ENCODE peak calls at places on chromosome 15, in nine cellular contexts. U, Q, S, Z, C, K, Y, D and X are unnamed samples.
A peak's percentile ranks its signal among the peaks of the same experiment; 100 is the strongest.

GRCh38 chr15:40471105-40471777 is 457 bp downstream of the CHST14 start:
- DNase-seq in S (no peak), D (peak; percentile 9), Y (peak; percentile 32), C (no peak), U (no peak), Q (no peak), Z (no peak), K (peak; percentile 36), X (peak; percentile 63)

GRCh38 chr15:66836476-66837030 is 134.5 kb downstream of the SMAD6 start:
- DNase-seq in D (no peak), C (no peak), Z (no peak), S (no peak), Y (no peak), Q (no peak), U (no peak), K (no peak), X (no peak)

GRCh38 chr15:55791576-55792400 is 48.8 kb upstream of the PRTG start:
- DNase-seq in Z (no peak), S (peak; percentile 42), C (no peak), Q (no peak), K (peak; percentile 94), D (peak; percentile 19), Y (peak; percentile 44), U (peak; percentile 67), X (no peak)

GRCh38 chr15:33846151-33846550 is 122.1 kb upstream of the CHRM5 start:
- DNase-seq in S (no peak), Q (no peak), Y (no peak), K (no peak), D (no peak), Z (no peak), C (no peak), U (peak; percentile 15), X (no peak)

GRCh38 chr15:30922469-30923311 is 19.0 kb downstream of the FAN1 start:
- DNase-seq in Y (peak; percentile 93), Z (no peak), C (no peak), K (peak; percentile 93), U (peak; percentile 81), D (peak; percentile 40), Q (no peak), S (peak; percentile 73), X (no peak)

GRCh38 chr15:34047893-34048775 is 9.1 kb upstream of the AVEN start:
- DNase-seq in C (no peak), Q (no peak), S (no peak), U (no peak), Y (no peak), K (peak; percentile 89), D (peak; percentile 73), Z (no peak), X (no peak)

GRCh38 chr15:71168163-71168832 is 53.0 kb downstream of the THSD4 start:
- DNase-seq in C (no peak), K (no peak), Z (no peak), D (no peak), Y (no peak), Q (no peak), S (no peak), U (no peak), X (no peak)

GRCh38 chr15:95825672-95826387 is 504.7 kb upstream of the NR2F2 start:
- DNase-seq in K (no peak), Z (no peak), Y (no peak), D (no peak), S (no peak), C (no peak), U (no peak), Q (no peak), X (peak; percentile 60)

GRCh38 chr15:46365612-46366011 is 730.8 kb downstream of the SQOR start:
- DNase-seq in S (peak; percentile 23), Q (no peak), Z (no peak), C (no peak), D (no peak), Y (no peak), K (peak; percentile 6), U (no peak), X (no peak)

GRCh38 chr15:68894208-68894607 is 36.1 kb upstream of the SPESP1 start:
- DNase-seq in K (no peak), S (no peak), Q (no peak), Y (no peak), Z (no peak), U (no peak), C (no peak), D (no peak), X (no peak)

GRCh38 chr15:100075284-100075683 is 266.5 kb downstream of the ADAMTS17 start:
- DNase-seq in Q (no peak), K (no peak), Z (no peak), D (no peak), U (no peak), C (no peak), Y (no peak), S (no peak), X (no peak)

GRCh38 chr15:90200534-90201139 is 493 bp upstream of the SEMA4B start:
- DNase-seq in Q (no peak), Z (no peak), K (no peak), D (no peak), U (no peak), Y (peak; percentile 27), S (no peak), C (no peak), X (peak; percentile 96)

GRCh38 chr15:63939531-63940130 is 105.9 kb upstream of the HERC1 start:
- DNase-seq in C (no peak), Q (no peak), S (no peak), Y (no peak), U (no peak), K (peak; percentile 81), D (no peak), Z (no peak), X (no peak)

GRCh38 chr15:56472278-56472677 is 7.3 kb upstream of the MNS1 start:
- DNase-seq in Z (no peak), D (no peak), Q (no peak), K (no peak), S (no peak), U (no peak), C (no peak), Y (no peak), X (peak; percentile 38)

GRCh38 chr15:33194704-33195261 is at the start of gene FMN1:
- DNase-seq in D (peak; percentile 92), S (peak; percentile 37), Y (peak; percentile 92), C (peak; percentile 80), Q (no peak), K (peak; percentile 88), Z (peak; percentile 89), U (peak; percentile 95), X (peak; percentile 98)

GRCh38 chr15:26805470-26805869 is 32.6 kb upstream of the GABRB3 start:
- DNase-seq in Y (no peak), K (no peak), C (no peak), U (no peak), S (no peak), Z (no peak), Q (no peak), D (no peak), X (no peak)

GRCh38 chr15:79682285-79682684 is 214.5 kb downstream of the MTHFS start:
- DNase-seq in D (peak; percentile 15), Y (no peak), U (peak; percentile 24), Q (no peak), K (peak; percentile 90), S (peak; percentile 59), Z (no peak), C (no peak), X (no peak)

GRCh38 chr15:78811124-78811824 is at the start of gene ADAMTS7:
- DNase-seq in K (peak; percentile 70), Q (peak; percentile 52), U (peak; percentile 53), Y (peak; percentile 61), D (peak; percentile 79), C (peak; percentile 41), S (no peak), Z (peak; percentile 21), X (peak; percentile 73)

GRCh38 chr15:41940441-41940857 is 31.9 kb downstream of the EHD4 start:
- DNase-seq in U (peak; percentile 94), K (peak; percentile 93), Q (no peak), S (no peak), Y (no peak), C (no peak), Z (peak; percentile 23), D (peak; percentile 25), X (no peak)

GRCh38 chr15:53808058-53808703 is 48.7 kb upstream of the WDR72 start:
- DNase-seq in C (peak; percentile 4), Q (no peak), S (no peak), Y (no peak), D (peak; percentile 9), Z (no peak), U (peak; percentile 13), K (no peak), X (peak; percentile 9)

GRCh38 chr15:89845305-89845893 is 30.7 kb upstream of the ANPEP start:
- DNase-seq in U (peak; percentile 88), C (no peak), S (peak; percentile 68), Y (peak; percentile 82), Z (no peak), Q (no peak), K (peak; percentile 93), D (peak; percentile 84), X (no peak)

GRCh38 chr15:23483821-23484299 is 36.8 kb upstream of the GOLGA6L2 start:
- DNase-seq in Y (peak; percentile 86), U (no peak), K (peak; percentile 30), C (no peak), Q (no peak), D (peak; percentile 2), Z (no peak), S (no peak), X (no peak)

GRCh38 chr15:83365370-83365938 is 81.0 kb upstream of the BNC1 start:
- DNase-seq in K (peak; percentile 64), C (no peak), U (peak; percentile 88), S (peak; percentile 49), Z (no peak), Q (no peak), D (peak; percentile 37), Y (no peak), X (peak; percentile 67)

GRCh38 chr15:62112616-62113593 is 46.1 kb downstream of the C2CD4A start:
- DNase-seq in Z (no peak), U (peak; percentile 97), S (peak; percentile 64), K (peak; percentile 86), Q (peak; percentile 37), C (no peak), D (peak; percentile 75), Y (peak; percentile 96), X (no peak)

GRCh38 chr15:48559270-48559669 is 86.2 kb downstream of the FBN1 start:
- DNase-seq in D (no peak), U (peak; percentile 22), C (no peak), K (peak; percentile 93), S (peak; percentile 79), Q (no peak), Z (no peak), Y (no peak), X (no peak)

GRCh38 chr15:64092075-64092820 is 1.4 kb downstream of the CIAO2A start:
- DNase-seq in K (no peak), U (no peak), S (no peak), C (no peak), Q (no peak), Z (no peak), Y (no peak), D (no peak), X (peak; percentile 28)

GRCh38 chr15:42581272-42581730 is 5.9 kb downstream of the STARD9 start:
- DNase-seq in U (peak; percentile 75), Q (peak; percentile 35), C (peak; percentile 12), Z (peak; percentile 61), Y (peak; percentile 57), D (peak; percentile 79), S (no peak), K (peak; percentile 73), X (peak; percentile 88)

GRCh38 chr15:68599560-68600071 is 20.8 kb downstream of the CORO2B start:
- DNase-seq in Z (no peak), C (peak; percentile 1), U (no peak), Y (no peak), Q (peak; percentile 85), S (no peak), K (peak; percentile 82), D (no peak), X (peak; percentile 95)

GRCh38 chr15:93614446-93615104 is 525.6 kb upstream of the RGMA start:
- DNase-seq in D (no peak), Q (no peak), K (no peak), U (peak; percentile 7), S (no peak), Z (no peak), Y (no peak), C (no peak), X (no peak)

GRCh38 chr15:78093242-78094020 is 1.1 kb downstream of the SH2D7 start:
- DNase-seq in S (peak; percentile 80), D (peak; percentile 89), Y (no peak), U (no peak), C (no peak), K (peak; percentile 96), Q (no peak), Z (no peak), X (no peak)

GRCh38 chr15:69660658-69661405 is 208.2 kb downstream of the RPLP1 start:
- DNase-seq in Y (no peak), U (no peak), S (no peak), C (no peak), D (no peak), Q (no peak), K (no peak), Z (no peak), X (no peak)